ENCODE peak calls at places on chromosomes 13 and 19, in five cellular contexts. E is mammary epithelial cell, M is tibial artery, J is Peyer's patch, W is OCI-LY7. N is an unnamed sample. For H3K36me3, the result is how much of the 10 kb centered on the place peaks cover.

GRCh38 chr13:97809576-97809975 is 143.9 kb upstream of the IPO5 start:
- DNase-seq in J (no peak), M (no peak), E (peak), W (no peak), N (no peak)

GRCh38 chr19:4297901-4298771 is 4.1 kb downstream of the TMIGD2 start:
- DNase-seq in W (no peak), E (no peak), M (no peak), J (no peak), N (no peak)

GRCh38 chr13:39599842-39600241 is 3.2 kb downstream of the LHFPL6 start:
- DNase-seq in E (no peak), M (no peak), J (no peak), W (no peak), N (no peak)

GRCh38 chr19:42396248-42396541 is 6.1 kb upstream of the CNFN start:
- DNase-seq in M (no peak), E (no peak), J (no peak), W (peak), N (no peak)

GRCh38 chr13:30829145-30829544 is 76.9 kb upstream of the MEDAG start:
- DNase-seq in J (no peak), E (peak), W (no peak), M (no peak), N (no peak)

GRCh38 chr19:4199699-4200293 is 17.3 kb downstream of the ANKRD24 start:
- DNase-seq in J (no peak), M (no peak), W (no peak), E (no peak), N (no peak)

GRCh38 chr19:56942749-56943148 is 102.2 kb upstream of the PEG3 start:
- DNase-seq in W (peak), E (peak), J (no peak), M (peak), N (peak)

GRCh38 chr13:44413095-44413494 is 39.5 kb downstream of the SERP2 start:
- DNase-seq in J (no peak), E (no peak), W (no peak), M (no peak), N (no peak)

GRCh38 chr19:4510435-4511255 is 7.6 kb downstream of the PLIN4 start:
- DNase-seq in M (no peak), W (no peak), J (no peak), E (no peak), N (no peak)

GRCh38 chr19:53801257-53801656 is 22.9 kb downstream of the NLRP12 start:
- DNase-seq in M (no peak), J (no peak), W (no peak), E (no peak), N (no peak)

GRCh38 chr19:16856091-16856490 is 26.9 kb downstream of the SIN3B start:
- DNase-seq in E (no peak), M (no peak), W (no peak), J (no peak), N (no peak)

GRCh38 chr13:21075303-21076264 is 14.2 kb upstream of the LATS2 start:
- DNase-seq in M (peak), E (no peak), W (no peak), J (no peak), N (no peak)

GRCh38 chr19:55088543-55089265 is 13.0 kb downstream of the EPS8L1 start:
- DNase-seq in J (peak), M (no peak), W (peak), E (peak), N (peak)

GRCh38 chr19:49643466-49643865 is 1.5 kb downstream of the SCAF1 start:
- DNase-seq in W (no peak), J (no peak), M (no peak), E (no peak), N (no peak)

GRCh38 chr19:17491287-17491686 is 20.2 kb upstream of the PGLS start:
- DNase-seq in W (no peak), M (no peak), E (no peak), J (no peak), N (no peak)

GRCh38 chr13:107124129-107124718 is 556.3 kb upstream of the ARGLU1 start:
- DNase-seq in J (no peak), E (no peak), M (no peak), W (peak), N (no peak)

GRCh38 chr19:15195381-15195964 is 5.3 kb downstream of the NOTCH3 start:
- DNase-seq in W (no peak), E (peak), J (no peak), M (peak), N (peak)

GRCh38 chr19:3880471-3881271 is at the start of gene ATCAY:
- DNase-seq in J (no peak), M (no peak), E (no peak), W (no peak), N (no peak)

GRCh38 chr13:109211616-109212015 is 574.8 kb downstream of the IRS2 start:
- DNase-seq in E (peak), M (no peak), J (no peak), W (no peak), N (no peak)

GRCh38 chr19:5850743-5851293 is 431 bp downstream of the FUT3 start:
- DNase-seq in W (peak), J (no peak), E (peak), M (no peak), N (peak)

GRCh38 chr13:33174980-33175379 is 110.6 kb downstream of the STARD13 start:
- DNase-seq in M (no peak), W (no peak), E (no peak), J (no peak), N (no peak)

GRCh38 chr13:50358715-50359367 is 343.6 kb downstream of the KCNRG start:
- DNase-seq in M (no peak), E (no peak), J (peak), W (no peak), N (no peak)

GRCh38 chr13:33057019-33057785 is 41.0 kb downstream of the KL start:
- DNase-seq in W (peak), E (peak), M (no peak), J (no peak), N (no peak)

GRCh38 chr19:18719541-18719940 is 36.1 kb downstream of the CRTC1 start:
- DNase-seq in W (no peak), M (no peak), E (no peak), J (no peak), N (no peak)

GRCh38 chr13:40063278-40063698 is 407.8 kb downstream of the COG6 start:
- DNase-seq in J (no peak), M (no peak), W (no peak), E (no peak), N (no peak)

GRCh38 chr19:17282488-17283256 is 971 bp downstream of the ANKLE1 start:
- DNase-seq in W (peak), M (peak), J (peak), E (peak), N (peak)

GRCh38 chr19:38831142-38831605 is 420 bp downstream of the ECH1 start:
- DNase-seq in W (peak), J (peak), M (peak), E (peak), N (peak)

GRCh38 chr13:97226788-97227627 is 4.9 kb downstream of the MBNL2 start:
- DNase-seq in W (peak), E (no peak), M (no peak), J (peak), N (peak)

GRCh38 chr13:106619688-106620555 is 52.0 kb upstream of the ARGLU1 start:
- DNase-seq in E (peak), M (no peak), J (peak), W (peak), N (peak)

GRCh38 chr19:16327131-16327450 is 2.5 kb downstream of the KLF2 start:
- DNase-seq in W (no peak), E (no peak), J (no peak), M (no peak), N (no peak)

GRCh38 chr13:30806784-30807183 is 71.4 kb downstream of the ALOX5AP start:
- DNase-seq in M (no peak), J (no peak), W (no peak), E (peak), N (no peak)

DNA sequence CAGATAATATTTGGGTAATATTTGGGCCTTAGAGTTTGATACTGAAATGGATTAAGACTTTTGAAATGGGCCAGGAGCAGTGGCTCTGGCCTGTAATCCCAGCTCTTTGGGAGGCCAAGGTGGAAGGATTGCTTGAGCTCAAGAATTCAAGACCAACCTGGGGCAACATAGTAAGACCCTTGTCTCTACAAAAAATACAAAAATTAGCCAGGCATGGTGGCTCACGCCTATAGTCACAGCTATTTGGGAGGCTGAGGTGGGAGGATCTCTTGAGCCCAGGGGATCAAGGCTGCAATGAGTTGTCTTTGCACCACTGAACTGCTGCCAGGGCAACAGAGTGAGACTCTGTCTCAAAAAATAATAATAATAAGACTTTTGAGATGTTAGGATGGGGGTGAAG is 926 bp upstream of the ZNF836 start:
- DNase-seq in W (no peak), J (no peak), M (no peak), E (no peak), N (no peak)
- H3K4me3 ChIP-seq in W (peak), J (no peak), M (no peak), E (no peak), N (no peak)

DNA sequence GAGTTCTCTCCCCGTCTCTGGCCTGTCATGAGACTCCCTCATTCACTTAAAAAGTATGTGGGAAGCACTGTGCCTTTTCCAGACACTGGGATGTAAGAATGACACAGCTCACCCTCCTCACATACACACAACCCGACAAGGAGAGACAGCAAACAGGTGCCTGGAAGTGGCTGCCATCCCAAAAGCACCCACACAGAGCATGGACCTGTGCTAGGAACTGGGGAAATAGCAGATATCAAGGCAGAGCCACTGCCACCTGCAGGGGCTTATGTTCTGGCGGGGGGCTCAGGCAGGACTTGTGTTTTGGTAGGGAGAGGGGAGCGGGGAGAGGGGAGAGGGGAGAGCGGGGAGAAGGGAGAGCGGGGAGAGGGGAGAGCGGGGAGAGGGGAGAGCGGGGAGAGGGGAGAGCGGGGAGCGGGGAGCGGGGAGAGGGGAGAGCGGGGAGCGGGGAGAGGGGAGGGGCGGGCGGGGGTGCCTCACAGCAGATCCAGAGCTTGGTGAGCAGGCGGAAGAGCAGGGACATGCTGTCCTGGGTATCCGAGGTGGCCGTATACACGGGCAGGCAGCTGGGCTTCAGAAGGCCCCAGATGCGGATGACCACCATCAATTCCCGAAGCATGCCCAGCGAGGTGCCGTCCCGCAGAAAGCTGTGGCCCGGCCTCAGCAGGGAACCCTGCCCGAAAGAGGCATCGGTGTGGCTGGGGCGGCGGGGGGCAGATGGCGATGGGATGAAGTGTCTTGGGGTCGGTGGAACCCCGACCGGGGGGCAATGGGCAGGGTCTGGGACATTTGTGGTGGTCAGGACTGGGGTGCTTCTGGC is 12.2 kb downstream of the CFD start:
- DNase-seq in E (no peak), J (no peak), M (no peak), W (no peak), N (no peak)
- H3K36me3 ChIP-seq in E (under half), J (under half), M (half or more), W (under half), N (under half)

DNA sequence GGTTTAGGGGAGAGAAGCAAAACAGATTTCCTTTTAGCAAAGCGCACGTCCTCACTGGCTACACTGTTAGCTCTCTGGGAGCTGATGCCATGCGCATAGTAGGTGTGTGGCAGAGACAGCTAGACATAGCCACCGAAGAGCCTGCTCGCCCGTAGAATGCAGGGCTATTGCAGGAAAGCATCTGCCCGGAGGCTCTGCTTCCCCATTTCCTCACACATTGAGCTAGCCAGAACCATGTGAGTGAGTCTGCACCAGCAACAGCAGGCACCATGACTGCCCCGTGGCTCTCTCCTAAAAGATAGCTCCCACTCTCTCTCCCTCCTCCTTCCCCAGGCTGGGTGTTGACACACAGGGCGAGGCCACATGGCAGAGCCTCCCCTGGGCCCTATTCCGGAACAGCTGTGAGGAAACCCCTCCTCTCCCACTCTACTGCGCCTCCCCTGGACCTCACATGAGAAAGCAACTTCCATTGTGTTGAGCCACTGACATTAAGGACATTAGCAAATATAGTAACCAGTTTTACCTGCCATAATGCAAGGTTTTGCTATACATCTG is 52.3 kb upstream of the ATP12A start:
- DNase-seq in M (no peak), E (no peak), J (no peak), W (no peak), N (peak)
- TF ChIP-seq CTCF in M (no peak), E (no peak), J (no peak), W (no peak), N (no peak)

GRCh38 chr13:29746167-29746677 is 104.2 kb downstream of the UBL3 start:
- DNase-seq in E (no peak), M (no peak), W (no peak), J (no peak), N (no peak)

GRCh38 chr13:29745704-29746103 is 104.7 kb downstream of the UBL3 start:
- DNase-seq in W (no peak), M (no peak), E (no peak), J (no peak), N (no peak)

GRCh38 chr13:29740961-29741360 is 109.5 kb downstream of the UBL3 start:
- DNase-seq in W (no peak), J (no peak), M (no peak), E (no peak), N (no peak)

GRCh38 chr13:29748097-29748496 is 102.3 kb downstream of the UBL3 start:
- DNase-seq in E (no peak), W (no peak), J (no peak), M (no peak), N (peak)

DNA sequence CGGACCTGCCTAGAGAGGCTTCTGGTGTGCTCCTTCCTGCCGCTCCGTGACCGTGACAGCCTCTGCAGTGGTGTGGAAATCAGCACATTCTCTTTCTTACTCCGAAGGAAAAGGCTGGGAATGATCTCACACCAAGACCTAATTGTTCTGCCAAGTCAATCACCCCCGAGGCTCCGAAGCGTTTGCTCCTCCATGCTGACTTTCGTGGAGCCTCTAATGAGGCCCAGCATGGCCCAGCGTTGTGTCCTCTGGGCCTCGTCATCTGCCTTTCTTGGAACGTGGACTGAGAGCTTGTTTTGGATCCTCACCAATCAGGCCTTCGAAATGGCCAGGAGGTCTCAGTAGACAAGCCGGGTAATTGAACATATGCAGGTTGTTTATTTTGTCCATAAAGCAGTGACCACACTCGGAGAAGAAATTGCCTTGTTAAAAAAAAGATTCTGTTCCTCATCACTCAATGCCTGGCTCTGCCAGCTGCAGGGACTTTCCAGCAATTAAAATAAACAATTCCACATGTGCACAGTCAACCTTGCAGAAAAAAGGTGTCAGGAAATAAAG is 107.1 kb downstream of the UBL3 start:
- DNase-seq in W (no peak), M (peak), J (no peak), E (no peak), N (no peak)
- H3K4me3 ChIP-seq in W (no peak), M (no peak), J (no peak), E (no peak), N (no peak)

DNA sequence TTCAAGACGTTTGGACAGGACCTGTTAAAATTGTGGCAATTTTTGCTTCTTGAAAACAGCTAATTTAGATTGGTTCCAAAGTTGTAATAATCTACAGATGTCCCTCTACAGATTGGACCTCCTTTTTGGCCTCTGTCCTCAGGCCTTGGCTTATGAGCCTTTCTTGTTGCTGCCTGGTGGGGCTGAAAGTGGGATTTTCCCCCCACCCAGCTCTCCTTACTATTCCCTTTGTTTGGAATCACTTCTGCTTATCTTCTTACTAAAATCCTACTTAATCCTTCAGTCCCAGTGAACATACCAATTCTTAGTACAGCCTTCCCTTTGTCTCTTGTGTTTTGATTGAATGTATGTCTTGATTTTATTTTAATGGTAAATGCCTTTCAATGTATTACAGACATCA is 63.5 kb upstream of the TEX29 start:
- DNase-seq in W (no peak), E (no peak), J (no peak), M (no peak), N (no peak)
- H3K36me3 ChIP-seq in W (half or more), E (under half), J (under half), M (under half), N (under half)

DNA sequence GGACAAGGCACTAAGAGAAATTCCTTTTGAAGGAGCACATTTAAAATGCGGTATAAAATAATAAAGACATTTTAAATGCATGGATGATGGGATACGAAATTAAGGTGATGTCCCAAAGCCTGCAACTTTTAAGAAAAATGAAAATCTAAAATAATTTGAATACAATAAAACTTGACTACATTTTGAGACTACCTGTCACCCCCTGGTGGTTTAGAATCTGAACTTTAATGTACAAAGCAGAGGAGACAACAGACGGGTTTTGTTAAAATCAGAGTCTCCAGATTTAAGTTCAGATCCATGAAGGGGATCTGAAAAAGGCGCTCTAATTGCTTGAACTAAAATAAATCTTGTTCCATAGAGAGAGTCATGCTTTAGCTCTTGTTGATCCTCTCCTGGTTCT is 1129.3 kb upstream of the PCDH20 start:
- DNase-seq in J (no peak), E (no peak), M (no peak), W (no peak), N (no peak)
- TF ChIP-seq CTCF in J (no peak), E (no peak), M (no peak), W (peak), N (no peak)

N was measured in colonic mucosa.